ENCODE peak calls at places on chromosomes 11 and 22, in seven cellular contexts. One of them, this sample, is unnamed.

GRCh38 chr11:60130496-60130895 is 42.0 kb downstream of the MS4A2 start:
- DNase-seq in heart left ventricle: no peak
- DNase-seq in fibroblast of the aortic adventitia: no peak
- DNase-seq in lower leg skin: no peak
- DNase-seq in brain microvascular endothelial cell: peak
- DNase-seq in prostate gland: peak
- DNase-seq in GM06990: no peak
- DNase-seq in this sample: no peak

GRCh38 chr22:48827904-48828555 is 999.6 kb downstream of the BRD1 start:
- DNase-seq in heart left ventricle: no peak
- DNase-seq in fibroblast of the aortic adventitia: no peak
- DNase-seq in lower leg skin: peak
- DNase-seq in brain microvascular endothelial cell: no peak
- DNase-seq in prostate gland: no peak
- DNase-seq in GM06990: no peak
- DNase-seq in this sample: no peak

GRCh38 chr11:11987503-11988022 is 20.9 kb downstream of the DKK3 start:
- DNase-seq in heart left ventricle: no peak
- DNase-seq in fibroblast of the aortic adventitia: peak
- DNase-seq in lower leg skin: peak
- DNase-seq in brain microvascular endothelial cell: peak
- DNase-seq in prostate gland: no peak
- DNase-seq in GM06990: no peak
- DNase-seq in this sample: no peak

GRCh38 chr22:22712092-22712658 is 67.8 kb downstream of the GGTLC2 start:
- DNase-seq in heart left ventricle: no peak
- DNase-seq in fibroblast of the aortic adventitia: no peak
- DNase-seq in lower leg skin: peak
- DNase-seq in brain microvascular endothelial cell: no peak
- DNase-seq in prostate gland: no peak
- DNase-seq in GM06990: no peak
- DNase-seq in this sample: no peak

GRCh38 chr11:47502767-47503166 is 50.2 kb downstream of the CELF1 start:
- DNase-seq in heart left ventricle: no peak
- DNase-seq in fibroblast of the aortic adventitia: no peak
- DNase-seq in lower leg skin: no peak
- DNase-seq in brain microvascular endothelial cell: no peak
- DNase-seq in prostate gland: no peak
- DNase-seq in GM06990: no peak
- DNase-seq in this sample: no peak

GRCh38 chr11:62539238-62539925 is 7.2 kb downstream of the AHNAK start:
- DNase-seq in heart left ventricle: peak
- DNase-seq in fibroblast of the aortic adventitia: peak
- DNase-seq in lower leg skin: no peak
- DNase-seq in brain microvascular endothelial cell: peak
- DNase-seq in prostate gland: no peak
- DNase-seq in GM06990: no peak
- DNase-seq in this sample: peak

GRCh38 chr11:33194455-33194854 is 33.2 kb upstream of the CSTF3 start:
- DNase-seq in heart left ventricle: no peak
- DNase-seq in fibroblast of the aortic adventitia: no peak
- DNase-seq in lower leg skin: no peak
- DNase-seq in brain microvascular endothelial cell: no peak
- DNase-seq in prostate gland: no peak
- DNase-seq in GM06990: no peak
- DNase-seq in this sample: no peak

GRCh38 chr11:72965672-72966071 is 151.5 kb downstream of the ATG16L2 start:
- DNase-seq in heart left ventricle: no peak
- DNase-seq in fibroblast of the aortic adventitia: no peak
- DNase-seq in lower leg skin: no peak
- DNase-seq in brain microvascular endothelial cell: no peak
- DNase-seq in prostate gland: no peak
- DNase-seq in GM06990: no peak
- DNase-seq in this sample: no peak

GRCh38 chr11:45647786-45648185 is 17.6 kb downstream of the CHST1 start:
- DNase-seq in heart left ventricle: no peak
- DNase-seq in fibroblast of the aortic adventitia: no peak
- DNase-seq in lower leg skin: no peak
- DNase-seq in brain microvascular endothelial cell: no peak
- DNase-seq in prostate gland: no peak
- DNase-seq in GM06990: no peak
- DNase-seq in this sample: no peak

GRCh38 chr11:45736424-45736823 is 68.5 kb upstream of the SLC35C1 start:
- DNase-seq in heart left ventricle: no peak
- DNase-seq in fibroblast of the aortic adventitia: peak
- DNase-seq in lower leg skin: no peak
- DNase-seq in brain microvascular endothelial cell: no peak
- DNase-seq in prostate gland: peak
- DNase-seq in GM06990: no peak
- DNase-seq in this sample: no peak

GRCh38 chr22:24134090-24134846 is 47.0 kb upstream of the SUSD2 start:
- DNase-seq in heart left ventricle: peak
- DNase-seq in fibroblast of the aortic adventitia: no peak
- DNase-seq in lower leg skin: no peak
- DNase-seq in brain microvascular endothelial cell: no peak
- DNase-seq in prostate gland: no peak
- DNase-seq in GM06990: no peak
- DNase-seq in this sample: no peak

GRCh38 chr11:32210601-32211000 is 119.7 kb downstream of the RCN1 start:
- DNase-seq in heart left ventricle: no peak
- DNase-seq in fibroblast of the aortic adventitia: peak
- DNase-seq in lower leg skin: peak
- DNase-seq in brain microvascular endothelial cell: no peak
- DNase-seq in prostate gland: no peak
- DNase-seq in GM06990: no peak
- DNase-seq in this sample: no peak

GRCh38 chr11:32437406-32438345 is 2.3 kb upstream of the WT1 start:
- DNase-seq in heart left ventricle: no peak
- DNase-seq in fibroblast of the aortic adventitia: no peak
- DNase-seq in lower leg skin: no peak
- DNase-seq in brain microvascular endothelial cell: no peak
- DNase-seq in prostate gland: no peak
- DNase-seq in GM06990: no peak
- DNase-seq in this sample: no peak

GRCh38 chr11:61065955-61066638 is 36.2 kb upstream of the CD5 start:
- DNase-seq in heart left ventricle: no peak
- DNase-seq in fibroblast of the aortic adventitia: no peak
- DNase-seq in lower leg skin: peak
- DNase-seq in brain microvascular endothelial cell: no peak
- DNase-seq in prostate gland: no peak
- DNase-seq in GM06990: no peak
- DNase-seq in this sample: no peak

GRCh38 chr11:2524446-2525165 is 79.8 kb downstream of the KCNQ1 start:
- DNase-seq in heart left ventricle: no peak
- DNase-seq in fibroblast of the aortic adventitia: no peak
- DNase-seq in lower leg skin: peak
- DNase-seq in brain microvascular endothelial cell: no peak
- DNase-seq in prostate gland: no peak
- DNase-seq in GM06990: no peak
- DNase-seq in this sample: no peak

GRCh38 chr11:129143335-129143734 is 48.8 kb downstream of the ARHGAP32 start:
- DNase-seq in heart left ventricle: peak
- DNase-seq in fibroblast of the aortic adventitia: peak
- DNase-seq in lower leg skin: peak
- DNase-seq in brain microvascular endothelial cell: peak
- DNase-seq in prostate gland: no peak
- DNase-seq in GM06990: no peak
- DNase-seq in this sample: peak

GRCh38 chr11:33321483-33321882 is 64.3 kb downstream of the HIPK3 start:
- DNase-seq in heart left ventricle: no peak
- DNase-seq in fibroblast of the aortic adventitia: no peak
- DNase-seq in lower leg skin: no peak
- DNase-seq in brain microvascular endothelial cell: no peak
- DNase-seq in prostate gland: no peak
- DNase-seq in GM06990: no peak
- DNase-seq in this sample: no peak

GRCh38 chr11:38005597-38005996 is 1407.6 kb upstream of the RAG2 start:
- DNase-seq in heart left ventricle: no peak
- DNase-seq in fibroblast of the aortic adventitia: peak
- DNase-seq in lower leg skin: no peak
- DNase-seq in brain microvascular endothelial cell: no peak
- DNase-seq in prostate gland: no peak
- DNase-seq in GM06990: no peak
- DNase-seq in this sample: peak

GRCh38 chr11:70824590-70825300 is 426.4 kb downstream of the CTTN start:
- DNase-seq in heart left ventricle: no peak
- DNase-seq in fibroblast of the aortic adventitia: no peak
- DNase-seq in lower leg skin: no peak
- DNase-seq in brain microvascular endothelial cell: no peak
- DNase-seq in prostate gland: no peak
- DNase-seq in GM06990: no peak
- DNase-seq in this sample: no peak

GRCh38 chr11:106017088-106017487 is 5.0 kb downstream of the MSANTD4 start:
- DNase-seq in heart left ventricle: no peak
- DNase-seq in fibroblast of the aortic adventitia: no peak
- DNase-seq in lower leg skin: no peak
- DNase-seq in brain microvascular endothelial cell: no peak
- DNase-seq in prostate gland: no peak
- DNase-seq in GM06990: no peak
- DNase-seq in this sample: no peak

GRCh38 chr11:78372114-78372768 is 45.4 kb downstream of the GAB2 start:
- DNase-seq in heart left ventricle: no peak
- DNase-seq in fibroblast of the aortic adventitia: peak
- DNase-seq in lower leg skin: no peak
- DNase-seq in brain microvascular endothelial cell: no peak
- DNase-seq in prostate gland: no peak
- DNase-seq in GM06990: no peak
- DNase-seq in this sample: no peak

GRCh38 chr22:30398685-30399680 is 2.2 kb downstream of the SEC14L2 start:
- DNase-seq in heart left ventricle: no peak
- DNase-seq in fibroblast of the aortic adventitia: peak
- DNase-seq in lower leg skin: no peak
- DNase-seq in brain microvascular endothelial cell: no peak
- DNase-seq in prostate gland: peak
- DNase-seq in GM06990: no peak
- DNase-seq in this sample: no peak

GRCh38 chr11:34358666-34359547 is 1.1 kb upstream of the ABTB2 start:
- DNase-seq in heart left ventricle: peak
- DNase-seq in fibroblast of the aortic adventitia: peak
- DNase-seq in lower leg skin: peak
- DNase-seq in brain microvascular endothelial cell: peak
- DNase-seq in prostate gland: peak
- DNase-seq in GM06990: peak
- DNase-seq in this sample: peak

GRCh38 chr11:120272303-120272702 is 32.4 kb downstream of the POU2F3 start:
- DNase-seq in heart left ventricle: no peak
- DNase-seq in fibroblast of the aortic adventitia: peak
- DNase-seq in lower leg skin: no peak
- DNase-seq in brain microvascular endothelial cell: peak
- DNase-seq in prostate gland: no peak
- DNase-seq in GM06990: no peak
- DNase-seq in this sample: no peak

GRCh38 chr22:44243761-44244160 is 63.0 kb downstream of the PARVG start:
- DNase-seq in heart left ventricle: no peak
- DNase-seq in fibroblast of the aortic adventitia: no peak
- DNase-seq in lower leg skin: no peak
- DNase-seq in brain microvascular endothelial cell: no peak
- DNase-seq in prostate gland: no peak
- DNase-seq in GM06990: no peak
- DNase-seq in this sample: no peak
- TF ChIP-seq CTCF in heart left ventricle: no peak
- TF ChIP-seq CTCF in fibroblast of the aortic adventitia: no peak
- TF ChIP-seq CTCF in lower leg skin: no peak
- TF ChIP-seq CTCF in brain microvascular endothelial cell: no peak
- TF ChIP-seq CTCF in prostate gland: no peak
- TF ChIP-seq CTCF in GM06990: no peak
- TF ChIP-seq CTCF in this sample: no peak

DNA sequence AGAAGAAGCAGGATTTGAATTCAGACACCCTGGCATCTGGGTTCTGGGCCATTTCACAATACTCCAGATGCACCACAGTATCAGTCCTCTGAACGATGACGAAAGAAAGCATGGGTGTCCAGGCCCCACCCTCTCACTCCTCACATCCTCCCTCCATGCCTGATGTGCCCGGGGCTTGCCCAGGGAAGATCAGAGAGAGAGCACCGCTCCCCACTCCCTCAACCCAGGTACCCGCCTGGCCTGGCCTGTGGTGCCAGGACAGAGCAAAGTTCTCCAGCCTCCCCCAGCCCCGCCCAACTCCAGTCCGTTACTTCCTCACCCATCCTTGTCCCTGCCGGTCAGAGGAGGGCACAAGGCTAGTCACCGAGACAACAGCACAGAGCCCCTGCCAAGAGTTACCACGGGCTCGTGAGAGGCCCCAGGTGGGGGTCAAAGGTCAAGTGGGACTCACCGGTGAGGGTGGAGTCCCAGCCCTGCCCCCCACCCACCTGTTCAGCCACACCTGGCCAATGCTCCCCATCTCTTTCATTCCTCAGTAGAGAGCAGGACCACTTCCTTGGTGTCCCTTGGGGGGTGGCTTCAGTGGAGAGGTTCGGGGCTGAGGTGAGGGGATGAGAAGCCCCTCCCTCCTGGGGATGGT is 8.1 kb downstream of the BCL9L start:
- DNase-seq in heart left ventricle: peak
- DNase-seq in fibroblast of the aortic adventitia: peak
- DNase-seq in lower leg skin: peak
- DNase-seq in brain microvascular endothelial cell: peak
- DNase-seq in prostate gland: no peak
- DNase-seq in GM06990: no peak
- DNase-seq in this sample: no peak
- H3K4me3 ChIP-seq in heart left ventricle: peak
- H3K4me3 ChIP-seq in fibroblast of the aortic adventitia: peak
- H3K4me3 ChIP-seq in lower leg skin: no peak
- H3K4me3 ChIP-seq in brain microvascular endothelial cell: peak
- H3K4me3 ChIP-seq in prostate gland: peak
- H3K4me3 ChIP-seq in GM06990: no peak
- H3K4me3 ChIP-seq in this sample: peak

GRCh38 chr11:89293966-89294679 is 116.4 kb downstream of the TYR start:
- DNase-seq in heart left ventricle: no peak
- DNase-seq in fibroblast of the aortic adventitia: peak
- DNase-seq in lower leg skin: no peak
- DNase-seq in brain microvascular endothelial cell: peak
- DNase-seq in prostate gland: no peak
- DNase-seq in GM06990: no peak
- DNase-seq in this sample: peak
- TF ChIP-seq CTCF in heart left ventricle: no peak
- TF ChIP-seq CTCF in fibroblast of the aortic adventitia: no peak
- TF ChIP-seq CTCF in lower leg skin: no peak
- TF ChIP-seq CTCF in brain microvascular endothelial cell: no peak
- TF ChIP-seq CTCF in prostate gland: no peak
- TF ChIP-seq CTCF in GM06990: no peak
- TF ChIP-seq CTCF in this sample: no peak

GRCh38 chr11:130782361-130783221 is 133.7 kb downstream of the SNX19 start:
- DNase-seq in heart left ventricle: no peak
- DNase-seq in fibroblast of the aortic adventitia: peak
- DNase-seq in lower leg skin: no peak
- DNase-seq in brain microvascular endothelial cell: peak
- DNase-seq in prostate gland: no peak
- DNase-seq in GM06990: no peak
- DNase-seq in this sample: peak
- H3K4me3 ChIP-seq in heart left ventricle: no peak
- H3K4me3 ChIP-seq in fibroblast of the aortic adventitia: peak
- H3K4me3 ChIP-seq in lower leg skin: no peak
- H3K4me3 ChIP-seq in brain microvascular endothelial cell: no peak
- H3K4me3 ChIP-seq in prostate gland: no peak
- H3K4me3 ChIP-seq in GM06990: no peak
- H3K4me3 ChIP-seq in this sample: no peak

GRCh38 chr11:16632295-16633200 is 105.9 kb upstream of the C11orf58 start:
- DNase-seq in heart left ventricle: no peak
- DNase-seq in fibroblast of the aortic adventitia: no peak
- DNase-seq in lower leg skin: no peak
- DNase-seq in brain microvascular endothelial cell: peak
- DNase-seq in prostate gland: no peak
- DNase-seq in GM06990: no peak
- DNase-seq in this sample: no peak
- TF ChIP-seq CTCF in heart left ventricle: peak
- TF ChIP-seq CTCF in fibroblast of the aortic adventitia: peak
- TF ChIP-seq CTCF in lower leg skin: no peak
- TF ChIP-seq CTCF in brain microvascular endothelial cell: peak
- TF ChIP-seq CTCF in prostate gland: no peak
- TF ChIP-seq CTCF in GM06990: peak
- TF ChIP-seq CTCF in this sample: peak